ENCODE peak calls at places on chromosomes 2 and 18, in six cellular contexts. One of them, this sample, is unnamed.

GRCh38 chr18:49972535-49972934 is 159.2 kb upstream of the ACAA2 start:
- DNase-seq in lung: no peak
- DNase-seq in NCI-H1048: no peak
- DNase-seq in activated naive CD8-positive, alpha-beta T cell treated with anti-CD3 and anti-CD28 coated beads for 36 hours: no peak
- DNase-seq in NCI-H1417: no peak
- DNase-seq in ureter: no peak
- DNase-seq in this sample: no peak

GRCh38 chr18:5951515-5952081 is 56.3 kb upstream of the TMEM200C start:
- DNase-seq in NCI-H1417: peak; percentile 5
- DNase-seq in lung: peak; percentile 21
- DNase-seq in ureter: no peak
- DNase-seq in NCI-H1048: no peak
- DNase-seq in activated naive CD8-positive, alpha-beta T cell treated with anti-CD3 and anti-CD28 coated beads for 36 hours: no peak
- DNase-seq in this sample: no peak

GRCh38 chr2:233422050-233422639 is 67.9 kb downstream of the DGKD start:
- DNase-seq in NCI-H1048: no peak
- DNase-seq in NCI-H1417: peak; percentile 84
- DNase-seq in ureter: peak; percentile 74
- DNase-seq in lung: peak; percentile 93
- DNase-seq in activated naive CD8-positive, alpha-beta T cell treated with anti-CD3 and anti-CD28 coated beads for 36 hours: peak; percentile 64
- DNase-seq in this sample: peak; percentile 58

GRCh38 chr2:14903709-14904374 is 271.3 kb downstream of the LRATD1 start:
- DNase-seq in lung: no peak
- DNase-seq in NCI-H1417: peak; percentile 67
- DNase-seq in NCI-H1048: peak; percentile 30
- DNase-seq in ureter: no peak
- DNase-seq in activated naive CD8-positive, alpha-beta T cell treated with anti-CD3 and anti-CD28 coated beads for 36 hours: peak; percentile 61
- DNase-seq in this sample: no peak

GRCh38 chr18:70195852-70196434 is 9.5 kb downstream of the RTTN start:
- DNase-seq in ureter: no peak
- DNase-seq in activated naive CD8-positive, alpha-beta T cell treated with anti-CD3 and anti-CD28 coated beads for 36 hours: no peak
- DNase-seq in lung: no peak
- DNase-seq in NCI-H1048: no peak
- DNase-seq in NCI-H1417: peak; percentile 28
- DNase-seq in this sample: no peak

GRCh38 chr2:25159947-25160346 is 8.4 kb downstream of the POMC start:
- DNase-seq in NCI-H1417: no peak
- DNase-seq in lung: no peak
- DNase-seq in ureter: no peak
- DNase-seq in NCI-H1048: no peak
- DNase-seq in activated naive CD8-positive, alpha-beta T cell treated with anti-CD3 and anti-CD28 coated beads for 36 hours: no peak
- DNase-seq in this sample: no peak

GRCh38 chr2:29615183-29615582 is 306.2 kb downstream of the ALK start:
- DNase-seq in lung: no peak
- DNase-seq in activated naive CD8-positive, alpha-beta T cell treated with anti-CD3 and anti-CD28 coated beads for 36 hours: no peak
- DNase-seq in NCI-H1048: no peak
- DNase-seq in NCI-H1417: peak; percentile 32
- DNase-seq in ureter: no peak
- DNase-seq in this sample: no peak

GRCh38 chr2:181371782-181372292 is 85.3 kb upstream of the ITGA4 start:
- DNase-seq in ureter: no peak
- DNase-seq in NCI-H1048: no peak
- DNase-seq in activated naive CD8-positive, alpha-beta T cell treated with anti-CD3 and anti-CD28 coated beads for 36 hours: no peak
- DNase-seq in lung: no peak
- DNase-seq in NCI-H1417: no peak
- DNase-seq in this sample: no peak

GRCh38 chr2:74186038-74186437 is 7.4 kb upstream of the MOB1A start:
- DNase-seq in lung: peak; percentile 55
- DNase-seq in activated naive CD8-positive, alpha-beta T cell treated with anti-CD3 and anti-CD28 coated beads for 36 hours: peak; percentile 52
- DNase-seq in ureter: no peak
- DNase-seq in NCI-H1417: no peak
- DNase-seq in NCI-H1048: no peak
- DNase-seq in this sample: no peak

GRCh38 chr18:59517446-59518171 is 158.5 kb upstream of the LMAN1 start:
- DNase-seq in NCI-H1417: no peak
- DNase-seq in ureter: no peak
- DNase-seq in NCI-H1048: no peak
- DNase-seq in lung: no peak
- DNase-seq in activated naive CD8-positive, alpha-beta T cell treated with anti-CD3 and anti-CD28 coated beads for 36 hours: no peak
- DNase-seq in this sample: no peak

GRCh38 chr18:21052385-21052784 is 59.2 kb downstream of the ROCK1 start:
- DNase-seq in ureter: no peak
- DNase-seq in NCI-H1417: no peak
- DNase-seq in activated naive CD8-positive, alpha-beta T cell treated with anti-CD3 and anti-CD28 coated beads for 36 hours: no peak
- DNase-seq in NCI-H1048: no peak
- DNase-seq in lung: no peak
- DNase-seq in this sample: no peak

GRCh38 chr2:97658691-97659157 is 5.1 kb downstream of the ACTR1B start:
- DNase-seq in NCI-H1417: no peak
- DNase-seq in activated naive CD8-positive, alpha-beta T cell treated with anti-CD3 and anti-CD28 coated beads for 36 hours: no peak
- DNase-seq in lung: no peak
- DNase-seq in NCI-H1048: no peak
- DNase-seq in ureter: no peak
- DNase-seq in this sample: no peak

GRCh38 chr2:217979151-217979811 is 23.5 kb downstream of the TNS1 start:
- DNase-seq in NCI-H1048: no peak
- DNase-seq in lung: no peak
- DNase-seq in activated naive CD8-positive, alpha-beta T cell treated with anti-CD3 and anti-CD28 coated beads for 36 hours: no peak
- DNase-seq in NCI-H1417: no peak
- DNase-seq in ureter: no peak
- DNase-seq in this sample: no peak

GRCh38 chr18:59140287-59140885 is 702 bp downstream of the SEC11C start:
- DNase-seq in lung: no peak
- DNase-seq in ureter: no peak
- DNase-seq in activated naive CD8-positive, alpha-beta T cell treated with anti-CD3 and anti-CD28 coated beads for 36 hours: no peak
- DNase-seq in NCI-H1048: no peak
- DNase-seq in NCI-H1417: no peak
- DNase-seq in this sample: no peak

GRCh38 chr2:3598197-3598910 is 3.4 kb downstream of the COLEC11 start:
- DNase-seq in lung: peak; percentile 27
- DNase-seq in activated naive CD8-positive, alpha-beta T cell treated with anti-CD3 and anti-CD28 coated beads for 36 hours: no peak
- DNase-seq in ureter: no peak
- DNase-seq in NCI-H1417: no peak
- DNase-seq in NCI-H1048: no peak
- DNase-seq in this sample: peak; percentile 49

This sample was measured in right atrium auricular region.